ENCODE peak calls at places on chromosomes 12 and 14, in four cellular contexts. E is K562, C is GM12878, D is IMR-90. O is an unnamed sample.

GRCh38 chr12:58640314-58640713 is 280.0 kb downstream of the LRIG3 start:
- DNase-seq in E (no peak), C (no peak), D (peak), O (no peak)

GRCh38 chr12:47534695-47535094 is 171.1 kb downstream of the RPAP3 start:
- DNase-seq in E (no peak), C (no peak), D (peak), O (no peak)

GRCh38 chr12:17060260-17060659 is 454.3 kb upstream of the LMO3 start:
- DNase-seq in E (no peak), C (no peak), D (no peak), O (no peak)

GRCh38 chr12:57852620-57853509 is 6.3 kb upstream of the CTDSP2 start:
- DNase-seq in E (peak), C (no peak), D (no peak), O (peak)

GRCh38 chr12:104456417-104456949 is at the start of gene CHST11:
- DNase-seq in E (peak), C (no peak), D (peak), O (peak)

GRCh38 chr12:29599397-29599796 is 101.9 kb upstream of the OVCH1 start:
- DNase-seq in E (no peak), C (no peak), D (peak), O (no peak)

GRCh38 chr12:113278631-113279030 is 56.3 kb downstream of the SLC8B1 start:
- DNase-seq in E (no peak), C (no peak), D (no peak), O (no peak)

GRCh38 chr12:1453801-1454200 is 140.6 kb downstream of the FBXL14 start:
- DNase-seq in E (no peak), C (no peak), D (peak), O (no peak)

GRCh38 chr12:48285751-48286650 is 64.7 kb downstream of the ZNF641 start:
- DNase-seq in E (no peak), C (no peak), D (no peak), O (no peak)

GRCh38 chr12:4037747-4038312 is 164.6 kb upstream of the PARP11 start:
- DNase-seq in E (peak), C (no peak), D (peak), O (no peak)

GRCh38 chr14:33834101-33834955 is 116.5 kb downstream of the EGLN3 start:
- DNase-seq in E (no peak), C (no peak), D (no peak), O (no peak)

GRCh38 chr14:57069702-57070101 is 199.0 kb downstream of the EXOC5 start:
- DNase-seq in E (no peak), C (no peak), D (no peak), O (no peak)

DNA sequence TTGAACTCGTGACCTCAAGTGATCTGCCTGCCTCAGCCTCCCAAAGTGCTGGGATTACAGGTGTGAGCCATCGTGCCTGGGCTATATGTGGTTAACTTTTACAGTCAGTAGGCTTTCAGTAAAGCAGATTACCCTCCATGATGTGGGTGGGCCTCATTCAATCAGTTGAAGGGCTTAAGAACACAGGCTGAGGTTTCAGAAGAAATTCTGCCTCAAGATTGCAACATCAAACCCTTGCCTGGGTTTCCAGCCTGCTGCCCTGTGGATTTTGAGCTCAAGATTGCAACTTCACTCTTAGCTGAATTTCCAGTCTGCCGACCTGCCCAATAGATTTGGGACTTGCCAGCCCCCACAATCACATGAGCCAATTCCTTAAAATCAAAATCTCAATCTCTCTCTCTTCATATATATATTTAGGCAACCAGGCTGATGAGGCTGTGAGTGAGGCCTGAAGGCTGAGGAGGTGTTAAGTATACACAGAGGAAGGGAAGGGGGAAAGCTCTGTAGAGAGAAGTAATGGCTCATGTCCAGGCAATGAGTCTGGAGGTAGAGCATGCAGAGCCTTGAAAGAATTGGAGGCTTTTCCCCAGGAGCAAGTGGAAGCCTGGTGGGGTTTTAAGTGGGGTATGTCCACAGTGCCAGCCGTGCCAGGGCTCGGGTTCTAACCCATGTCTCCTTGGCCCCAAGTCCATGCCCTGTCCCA is 33.3 kb upstream of the ACTN1 start:
- DNase-seq in E (no peak), C (no peak), D (peak), O (no peak)
- TF ChIP-seq CHD1 in E (no peak), C (no peak), D (no peak), O (no peak)

GRCh38 chr12:88973998-88974397 is 378.3 kb downstream of the DUSP6 start:
- DNase-seq in E (no peak), C (no peak), D (no peak), O (no peak)
- TF ChIP-seq CHD1 in E (no peak), C (no peak), D (no peak), O (no peak)

DNA sequence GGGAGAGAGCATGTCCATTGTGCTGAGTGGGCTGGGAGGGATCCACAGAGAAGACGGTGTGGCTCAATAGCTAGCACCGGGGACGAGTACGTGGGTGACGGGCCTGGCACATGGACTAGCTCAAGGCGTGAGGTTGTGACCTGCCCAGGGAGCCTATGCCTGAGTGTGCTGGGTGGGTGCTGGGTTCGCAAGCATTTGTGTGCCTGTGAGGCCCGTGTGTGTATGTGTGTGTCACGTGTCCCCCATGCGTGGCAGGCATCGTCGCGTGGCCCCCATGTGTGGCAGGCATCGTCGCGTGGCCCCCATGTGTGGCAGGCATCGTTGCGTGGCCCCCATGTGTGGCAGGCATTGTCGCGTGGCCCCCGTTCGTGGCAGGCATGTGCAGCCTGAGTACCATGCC is 109.2 kb downstream of the TMEM121 start:
- DNase-seq in E (no peak), C (no peak), D (no peak), O (no peak)
- TF ChIP-seq CHD1 in E (no peak), C (no peak), D (no peak), O (no peak)

GRCh38 chr12:110137786-110138185 is 13.6 kb downstream of the IFT81 start:
- DNase-seq in E (no peak), C (no peak), D (no peak), O (no peak)

GRCh38 chr12:110135806-110136205 is 11.6 kb downstream of the IFT81 start:
- DNase-seq in E (no peak), C (no peak), D (peak), O (no peak)

GRCh38 chr12:110141389-110141788 is 17.2 kb downstream of the IFT81 start:
- DNase-seq in E (no peak), C (no peak), D (peak), O (no peak)
- TF ChIP-seq CHD1 in E (no peak), C (no peak), D (no peak), O (no peak)

DNA sequence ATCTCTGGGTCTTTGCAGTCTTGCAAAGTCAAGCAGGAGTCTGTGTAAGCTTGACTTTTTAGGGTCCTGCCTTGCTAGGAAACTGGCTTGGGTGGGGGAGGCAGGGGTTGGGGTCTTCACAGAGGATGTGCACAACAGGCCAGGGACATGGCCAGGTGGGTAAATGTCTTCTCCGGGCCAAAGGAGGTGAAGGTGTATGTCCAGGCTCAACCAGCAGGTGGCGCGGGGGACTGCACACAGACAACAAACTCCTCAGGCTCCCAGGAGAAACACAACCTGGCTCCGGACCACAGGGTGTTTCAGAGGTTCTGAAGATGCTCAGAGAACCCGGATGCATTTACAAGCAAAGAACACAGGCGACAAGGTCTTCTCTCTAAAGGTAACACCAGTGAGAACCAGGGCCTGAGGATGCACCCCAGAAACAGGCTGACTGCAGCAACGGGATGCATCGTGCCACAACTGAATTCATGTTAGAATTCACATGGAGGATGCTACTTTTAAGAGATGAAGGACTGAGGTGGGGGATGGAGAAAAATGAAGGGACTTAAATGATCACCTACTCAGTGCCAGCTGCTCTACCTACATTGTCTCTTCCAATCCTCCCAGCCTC is 56.0 kb downstream of the PLEKHG3 start:
- DNase-seq in E (peak), C (no peak), D (peak), O (peak)
- TF ChIP-seq CHD1 in E (no peak), C (no peak), D (no peak), O (no peak)

GRCh38 chr12:46160981-46161690 is 107.7 kb downstream of the SLC38A1 start:
- DNase-seq in E (no peak), C (no peak), D (no peak), O (no peak)

GRCh38 chr12:46164186-46164585 is 104.7 kb downstream of the SLC38A1 start:
- DNase-seq in E (no peak), C (no peak), D (no peak), O (no peak)

GRCh38 chr12:46159239-46159901 is 109.5 kb downstream of the SLC38A1 start:
- DNase-seq in E (no peak), C (no peak), D (no peak), O (no peak)

GRCh38 chr12:46165191-46165590 is 103.7 kb downstream of the SLC38A1 start:
- DNase-seq in E (no peak), C (no peak), D (no peak), O (no peak)

GRCh38 chr12:46160081-46160980 is 108.5 kb downstream of the SLC38A1 start:
- DNase-seq in E (no peak), C (no peak), D (peak), O (no peak)
- TF ChIP-seq CHD1 in E (no peak), C (no peak), D (no peak), O (no peak)